ENCODE peak calls at places on chromosomes 13 and 19, in five cellular contexts. K, J, M, H and V are unnamed samples.

GRCh38 chr13:58994778-58995177 is 1169.0 kb downstream of the DIAPH3 start:
- DNase-seq in K (no peak), J (no peak), M (no peak), H (no peak), V (no peak)

GRCh38 chr19:3365093-3365446 is 1.3 kb upstream of the NFIC start:
- DNase-seq in K (no peak), J (no peak), M (no peak), H (no peak), V (no peak)

GRCh38 chr13:31042501-31043165 is 110.2 kb downstream of the TEX26 start:
- DNase-seq in K (no peak), J (no peak), M (no peak), H (no peak), V (no peak)

GRCh38 chr19:43207991-43208390 is 2.6 kb upstream of the PSG4 start:
- DNase-seq in K (no peak), J (no peak), M (no peak), H (no peak), V (no peak)

GRCh38 chr13:98961204-98962105 is 16.4 kb downstream of the DOCK9 start:
- DNase-seq in K (no peak), J (no peak), M (no peak), H (no peak), V (no peak)

GRCh38 chr13:41458187-41458938 is 1.0 kb downstream of the RGCC start:
- DNase-seq in K (no peak), J (no peak), M (no peak), H (peak; percentile 36), V (peak; percentile 67)

GRCh38 chr13:87827479-87827878 is 156.3 kb downstream of the SLITRK5 start:
- DNase-seq in K (no peak), J (peak; percentile 1), M (no peak), H (no peak), V (no peak)

GRCh38 chr19:3606174-3606689 is 443 bp downstream of the TBXA2R start:
- DNase-seq in K (no peak), J (no peak), M (no peak), H (peak; percentile 80), V (peak; percentile 75)

GRCh38 chr13:46010148-46010547 is 42.4 kb downstream of the ZC3H13 start:
- DNase-seq in K (no peak), J (peak; percentile 9), M (no peak), H (no peak), V (no peak)

GRCh38 chr19:55474269-55475265 is 1.9 kb upstream of the ZNF628 start:
- DNase-seq in K (no peak), J (no peak), M (no peak), H (no peak), V (no peak)

GRCh38 chr13:109151255-109151654 is 521.8 kb downstream of the MYO16 start:
- DNase-seq in K (no peak), J (no peak), M (no peak), H (no peak), V (no peak)

DNA sequence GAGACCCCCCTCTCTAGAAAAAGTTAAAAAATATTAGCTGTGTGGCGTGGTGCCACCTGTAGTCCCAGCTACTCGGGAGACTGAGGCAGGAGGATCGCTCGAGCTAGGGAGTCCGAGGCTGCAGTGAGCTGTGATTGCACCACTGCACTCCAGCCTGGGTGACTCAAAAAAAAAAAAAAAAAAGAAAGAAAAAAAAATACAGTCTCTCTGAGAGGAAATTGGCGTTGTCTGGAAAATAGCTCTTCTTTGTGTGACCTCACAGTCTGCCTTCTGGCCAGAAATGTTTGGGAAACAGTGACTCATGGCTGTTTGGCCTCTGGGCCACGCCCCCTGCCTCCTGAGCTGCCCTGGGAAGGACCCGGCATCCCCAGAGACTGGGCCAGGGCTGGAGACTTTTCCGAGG is 10.7 kb downstream of the MARCHF2 start:
- DNase-seq in K (peak; percentile 99), J (peak; percentile 93), M (peak; percentile 93), H (peak; percentile 84), V (peak; percentile 98)
- H3K4me3 ChIP-seq in K (no peak overlapping the region), J (no peak overlapping the region), M (peak overlapping the region; percentile 64), H (no peak overlapping the region), V (no peak overlapping the region)

GRCh38 chr19:1260749-1261511 is 8.2 kb upstream of the CIRBP start:
- DNase-seq in K (peak; percentile 85), J (peak; percentile 95), M (peak; percentile 88), H (peak; percentile 98), V (peak; percentile 99)
- TF ChIP-seq EP300 in K (peak; percentile 70), J (no peak), M (no peak), H (no peak), V (no peak)

GRCh38 chr13:77213644-77214043 is 113.2 kb downstream of the MYCBP2 start:
- DNase-seq in K (no peak), J (peak; percentile 49), M (no peak), H (no peak), V (no peak)

DNA sequence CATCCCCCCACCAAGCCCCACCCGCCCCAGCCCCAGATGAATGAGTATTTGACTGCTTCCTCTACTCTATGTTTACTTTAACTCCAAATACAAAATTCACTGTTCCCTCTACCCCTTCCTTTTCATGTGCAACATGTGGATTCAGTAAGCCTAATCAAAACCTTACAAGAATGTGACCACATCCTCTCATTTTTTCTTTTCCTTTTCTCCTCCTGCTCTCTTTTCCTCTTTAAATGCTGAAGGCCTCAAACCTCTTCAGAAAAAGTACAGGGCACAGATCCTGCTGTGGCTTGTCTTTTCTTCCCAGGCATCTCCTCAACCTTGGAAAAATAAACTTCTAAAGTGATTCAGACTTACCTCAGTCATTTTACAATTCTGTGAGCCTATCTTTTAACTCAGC is 119.0 kb downstream of the MYCBP2 start:
- DNase-seq in K (no peak), J (no peak), M (no peak), H (no peak), V (no peak)
- H3K4me3 ChIP-seq in K (no peak overlapping the region), J (no peak overlapping the region), M (no peak overlapping the region), H (no peak overlapping the region), V (no peak overlapping the region)

GRCh38 chr13:50989476-50989875 is 79.9 kb downstream of the RNASEH2B start:
- DNase-seq in K (peak; percentile 60), J (peak; percentile 26), M (peak; percentile 14), H (no peak), V (no peak)

GRCh38 chr13:50991624-50992610 is 82.3 kb downstream of the RNASEH2B start:
- DNase-seq in K (no peak), J (no peak), M (no peak), H (no peak), V (no peak)

GRCh38 chr13:50990540-50991506 is 81.2 kb downstream of the RNASEH2B start:
- DNase-seq in K (peak; percentile 69), J (no peak), M (no peak), H (peak; percentile 32), V (peak; percentile 89)

GRCh38 chr13:50993371-50993770 is 83.8 kb downstream of the RNASEH2B start:
- DNase-seq in K (no peak), J (no peak), M (no peak), H (no peak), V (no peak)

GRCh38 chr13:50990050-50990449 is 80.5 kb downstream of the RNASEH2B start:
- DNase-seq in K (no peak), J (no peak), M (no peak), H (no peak), V (no peak)
- TF ChIP-seq EP300 in K (no peak), J (no peak), M (no peak), H (no peak), V (no peak)

GRCh38 chr13:101455863-101456262 is 3.4 kb downstream of the ITGBL1 start:
- DNase-seq in K (no peak), J (peak; percentile 71), M (no peak), H (no peak), V (no peak)
- H3K4me3 ChIP-seq in K (no peak overlapping the region), J (no peak overlapping the region), M (no peak overlapping the region), H (no peak overlapping the region), V (no peak overlapping the region)

GRCh38 chr19:48925240-48925843 is 8.2 kb upstream of the DHDH start:
- DNase-seq in K (no peak), J (peak; percentile 95), M (peak; percentile 28), H (no peak), V (no peak)
- TF ChIP-seq EP300 in K (no peak), J (peak; percentile 20), M (no peak), H (no peak), V (no peak)

GRCh38 chr19:1447944-1448343 is 2.0 kb upstream of the APC2 start:
- DNase-seq in K (no peak), J (no peak), M (no peak), H (no peak), V (no peak)

GRCh38 chr19:1447565-1447903 is 2.4 kb upstream of the APC2 start:
- DNase-seq in K (no peak), J (no peak), M (no peak), H (no peak), V (no peak)

GRCh38 chr19:1445185-1445931 is 4.6 kb upstream of the APC2 start:
- DNase-seq in K (peak; percentile 60), J (peak; percentile 84), M (peak; percentile 37), H (peak; percentile 80), V (no peak)

GRCh38 chr19:1446713-1447564 is 3.0 kb upstream of the APC2 start:
- DNase-seq in K (no peak), J (no peak), M (no peak), H (no peak), V (no peak)

DNA sequence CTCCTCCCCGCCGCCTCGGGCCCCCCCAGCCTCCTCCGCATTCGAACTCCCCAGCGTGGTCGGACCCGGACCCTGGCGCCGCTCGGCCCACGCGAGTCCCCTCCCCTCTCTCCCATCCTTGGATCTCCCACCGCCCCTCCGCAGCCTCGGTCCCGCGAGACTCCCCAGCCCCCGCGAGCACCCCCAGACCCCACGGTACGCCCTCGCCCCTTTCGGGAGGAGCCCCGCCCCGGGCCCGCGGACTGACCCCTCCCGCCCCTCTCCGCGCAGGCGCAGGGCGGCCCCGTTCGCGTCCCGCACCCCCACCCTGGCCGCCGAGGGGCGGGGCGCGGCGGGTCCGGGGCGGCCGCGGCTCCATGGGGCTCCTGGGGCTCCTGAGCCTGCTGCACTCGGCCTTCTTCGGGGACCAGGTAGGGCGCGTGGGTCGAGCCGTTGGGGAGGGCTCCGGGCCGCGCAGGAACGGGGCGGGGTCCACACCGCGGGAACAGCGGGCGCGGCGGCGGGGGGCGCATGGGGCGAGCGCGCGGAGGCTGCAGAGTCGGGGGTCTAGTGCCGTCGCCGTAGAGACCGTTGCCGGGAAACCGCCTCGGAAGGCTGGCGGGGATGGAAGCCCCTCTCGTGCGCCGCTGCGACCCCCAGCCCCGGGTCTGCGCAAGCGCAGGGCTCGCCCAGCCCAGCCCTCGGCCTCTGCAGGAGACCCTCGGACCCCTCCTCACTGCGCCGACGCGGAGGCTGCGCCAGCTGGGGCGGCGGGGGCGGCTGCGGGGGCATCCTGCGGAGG is 3.8 kb upstream of the APC2 start:
- DNase-seq in K (no peak), J (peak; percentile 52), M (no peak), H (no peak), V (no peak)
- H3K4me3 ChIP-seq in K (peak overlapping the region; percentile 15), J (peak overlapping the region; percentile 63), M (peak overlapping the region; percentile 78), H (no peak overlapping the region), V (peak overlapping the region; percentile 43)